ENCODE peak calls at places on chromosomes 1 and 21, in four cellular contexts. E is kidney epithelial cell, J is HCEC 1CT, D is endothelial cell of umbilical vein. H is an unnamed sample.
A peak's percentile ranks its signal among the peaks of the same experiment; 100 is the strongest.

GRCh38 chr1:33152685-33153432 is 29.0 kb downstream of the TRIM62 start:
- DNase-seq in J (no peak), E (no peak), D (no peak), H (peak; percentile 24)

GRCh38 chr1:54137532-54138061 is 15.2 kb downstream of the CDCP2 start:
- DNase-seq in D (peak; percentile 86), E (peak; percentile 32), J (no peak), H (peak; percentile 79)

GRCh38 chr1:211551628-211552465 is 27.1 kb downstream of the SLC30A1 start:
- DNase-seq in D (peak; percentile 78), J (peak; percentile 74), E (peak; percentile 26), H (peak; percentile 47)

GRCh38 chr21:41877901-41878830 is 978 bp downstream of the PRDM15 start:
- DNase-seq in D (peak; percentile 55), J (peak; percentile 39), E (no peak), H (peak; percentile 56)

GRCh38 chr1:7896994-7897393 is 43.6 kb downstream of the TNFRSF9 start:
- DNase-seq in D (no peak), J (no peak), E (no peak), H (no peak)

GRCh38 chr1:198657550-198658064 is 18.8 kb downstream of the PTPRC start:
- DNase-seq in J (peak; percentile 93), E (peak; percentile 68), D (peak; percentile 66), H (peak; percentile 3)

GRCh38 chr1:6354659-6355317 is 38.8 kb downstream of the ACOT7 start:
- DNase-seq in D (no peak), J (no peak), E (no peak), H (no peak)

GRCh38 chr1:193674292-193674944 is 488.0 kb upstream of the B3GALT2 start:
- DNase-seq in E (no peak), J (no peak), D (peak; percentile 51), H (no peak)

GRCh38 chr1:22277662-22278061 is 134.8 kb upstream of the WNT4 start:
- DNase-seq in E (no peak), J (no peak), D (no peak), H (no peak)

GRCh38 chr1:33182452-33182851 is 609 bp upstream of the TRIM62 start:
- DNase-seq in J (peak; percentile 20), E (no peak), D (no peak), H (no peak)

GRCh38 chr1:32246888-32247273 is at the start of gene FAM167B:
- DNase-seq in J (peak; percentile 67), D (peak; percentile 37), E (no peak), H (peak; percentile 88)

GRCh38 chr1:160954158-160955104 is at the start of gene ITLN2:
- DNase-seq in J (peak; percentile 34), E (no peak), D (no peak), H (peak; percentile 21)

GRCh38 chr1:221435510-221435909 is 306.4 kb downstream of the DUSP10 start:
- DNase-seq in D (peak; percentile 75), J (peak; percentile 76), E (no peak), H (peak; percentile 77)

GRCh38 chr1:42824481-42825057 is 7.4 kb upstream of the SVBP start:
- DNase-seq in J (no peak), E (no peak), D (no peak), H (no peak)

GRCh38 chr1:212938846-212939245 is 11.5 kb upstream of the VASH2 start:
- DNase-seq in J (no peak), E (no peak), D (no peak), H (no peak)

GRCh38 chr1:44592208-44593145 is 81.8 kb downstream of the TMEM53 start:
- DNase-seq in E (no peak), J (no peak), D (no peak), H (no peak)

GRCh38 chr1:212669102-212669501 is 30.5 kb downstream of the BATF3 start:
- DNase-seq in D (peak; percentile 49), E (no peak), J (peak; percentile 22), H (peak; percentile 75)

GRCh38 chr1:209770636-209771415 is 13.5 kb downstream of the C1orf74 start:
- DNase-seq in E (no peak), J (no peak), D (no peak), H (no peak)

GRCh38 chr1:230085178-230085515 is 18.1 kb downstream of the GALNT2 start:
- DNase-seq in J (no peak), E (no peak), D (no peak), H (no peak)

H was measured in dermis blood vessel endothelial cell.